ENCODE peak calls at places on chromosomes 4 and X, in ten cellular contexts. T is GDM1; P is CD8-positive, alpha-beta memory T cell; V is NCI-H1694 treated with DMSO at 0.1 percent for 48 hours; Y is Ammon's horn; J is prostate gland; E is Right ventricle myocardium superior; I is GM12891; G is H9; R is naive thymus-derived CD4-positive, alpha-beta T cell. S is an unnamed sample.

GRCh38 chr4:106647451-106647850 is 278.9 kb upstream of the GIMD1 start:
- DNase-seq in T (no peak), P (no peak), V (no peak), Y (no peak), J (no peak), E (no peak), I (no peak), G (no peak), R (no peak), S (no peak)

GRCh38 chr4:156293657-156294297 is 340.1 kb upstream of the CTSO start:
- DNase-seq in T (no peak), P (no peak), V (no peak), Y (no peak), J (no peak), E (no peak), I (no peak), G (no peak), R (no peak), S (no peak)

GRCh38 chr4:1045595-1046201 is 34.3 kb downstream of the FGFRL1 start:
- DNase-seq in T (no peak), P (no peak), V (no peak), Y (no peak), J (no peak), E (peak), I (peak), G (no peak), R (no peak), S (no peak)

GRCh38 chr4:1329408-1330371 is 17.3 kb upstream of the UVSSA start:
- DNase-seq in T (no peak), P (peak), V (no peak), Y (no peak), J (no peak), E (peak), I (no peak), G (no peak), R (no peak), S (no peak)

GRCh38 chr4:7103599-7104365 is 35.9 kb upstream of the GRPEL1 start:
- DNase-seq in T (no peak), P (no peak), V (no peak), Y (peak), J (no peak), E (peak), I (no peak), G (no peak), R (no peak), S (peak)

GRCh38 chr4:166065324-166065723 is 192.3 kb downstream of the TLL1 start:
- DNase-seq in T (no peak), P (no peak), V (no peak), Y (no peak), J (no peak), E (no peak), I (no peak), G (no peak), R (no peak), S (no peak)

GRCh38 chrX:132908891-132909290 is 49.5 kb downstream of the HS6ST2 start:
- DNase-seq in T (no peak), P (no peak), V (no peak), Y (no peak), J (no peak), E (no peak), I (no peak), G (no peak), R (no peak), S (no peak)

GRCh38 chr4:73507541-73507940 is 26.0 kb downstream of the AFM start:
- DNase-seq in T (no peak), P (no peak), V (no peak), Y (no peak), J (no peak), E (no peak), I (no peak), G (no peak), R (no peak), S (no peak)

GRCh38 chrX:46582964-46583363 is 9.4 kb downstream of the CHST7 start:
- DNase-seq in T (no peak), P (no peak), V (no peak), Y (no peak), J (peak), E (no peak), I (no peak), G (no peak), R (no peak), S (no peak)

GRCh38 chr4:158805628-158806471 is 37.0 kb downstream of the FNIP2 start:
- DNase-seq in T (no peak), P (no peak), V (peak), Y (peak), J (peak), E (no peak), I (no peak), G (no peak), R (no peak), S (no peak)

GRCh38 chr4:19987746-19988145 is 264.0 kb upstream of the SLIT2 start:
- DNase-seq in T (no peak), P (no peak), V (no peak), Y (no peak), J (no peak), E (no peak), I (no peak), G (no peak), R (no peak), S (no peak)

GRCh38 chrX:15854712-15855561 is at the start of gene AP1S2:
- DNase-seq in T (peak), P (peak), V (peak), Y (peak), J (peak), E (peak), I (peak), G (peak), R (peak), S (peak)

GRCh38 chr4:122341906-122342305 is 36.9 kb upstream of the ADAD1 start:
- DNase-seq in T (no peak), P (no peak), V (no peak), Y (no peak), J (no peak), E (no peak), I (no peak), G (no peak), R (no peak), S (no peak)

GRCh38 chr4:152578670-152579069 is 42.8 kb upstream of the FBXW7 start:
- DNase-seq in T (no peak), P (no peak), V (no peak), Y (no peak), J (no peak), E (no peak), I (no peak), G (no peak), R (no peak), S (no peak)

GRCh38 chr4:31539279-31540074 is 819.3 kb downstream of the PCDH7 start:
- DNase-seq in T (no peak), P (no peak), V (no peak), Y (peak), J (no peak), E (peak), I (no peak), G (no peak), R (no peak), S (no peak)

GRCh38 chrX:133590703-133591505 is 175.6 kb upstream of the GPC4 start:
- DNase-seq in T (no peak), P (no peak), V (no peak), Y (no peak), J (no peak), E (no peak), I (no peak), G (no peak), R (no peak), S (no peak)

GRCh38 chr4:157754410-157754809 is 418.4 kb downstream of the GASK1B start:
- DNase-seq in T (no peak), P (no peak), V (no peak), Y (no peak), J (no peak), E (no peak), I (no peak), G (no peak), R (no peak), S (no peak)

GRCh38 chrX:66632473-66632872 is 6.4 kb downstream of the EDA2R start:
- DNase-seq in T (no peak), P (no peak), V (no peak), Y (no peak), J (no peak), E (no peak), I (no peak), G (no peak), R (no peak), S (no peak)

GRCh38 chr4:11182586-11183357 is 245.9 kb downstream of the HS3ST1 start:
- DNase-seq in T (no peak), P (no peak), V (no peak), Y (no peak), J (no peak), E (no peak), I (no peak), G (no peak), R (no peak), S (no peak)

GRCh38 chr4:159280442-159281172 is 177.7 kb downstream of the RAPGEF2 start:
- DNase-seq in T (no peak), P (no peak), V (no peak), Y (no peak), J (no peak), E (no peak), I (no peak), G (no peak), R (no peak), S (no peak)

GRCh38 chrX:22053486-22053885 is 21.4 kb downstream of the PHEX start:
- DNase-seq in T (no peak), P (no peak), V (no peak), Y (no peak), J (no peak), E (no peak), I (no peak), G (no peak), R (no peak), S (no peak)

GRCh38 chr4:8343051-8343966 is 73.8 kb downstream of the HTRA3 start:
- DNase-seq in T (no peak), P (no peak), V (no peak), Y (no peak), J (no peak), E (peak), I (no peak), G (no peak), R (no peak), S (no peak)